ENCODE peak calls at places on chromosome 9, in five cellular contexts. K, S, T, P and J are unnamed samples.
A peak's percentile ranks its signal among the peaks of the same experiment; 100 is the strongest.

GRCh38 chr9:121725008-121725795 is 73.8 kb downstream of the DAB2IP start:
- DNase-seq in T (peak; percentile 89), S (no peak), P (peak; percentile 84), K (peak; percentile 90), J (peak; percentile 98)

GRCh38 chr9:117546894-117547293 is 132.0 kb upstream of the ASTN2 start:
- DNase-seq in S (no peak), K (peak; percentile 60), T (no peak), P (no peak), J (no peak)

GRCh38 chr9:20284601-20285289 is 337.6 kb downstream of the MLLT3 start:
- DNase-seq in S (no peak), P (no peak), T (no peak), K (no peak), J (no peak)

GRCh38 chr9:73137286-73137899 is 14.3 kb upstream of the ANXA1 start:
- DNase-seq in P (no peak), T (no peak), S (no peak), K (no peak), J (no peak)

GRCh38 chr9:95459867-95460626 is 56.7 kb downstream of the PTCH1 start:
- DNase-seq in P (no peak), S (no peak), T (no peak), K (no peak), J (no peak)

GRCh38 chr9:2228132-2228531 is 213.0 kb downstream of the SMARCA2 start:
- DNase-seq in T (peak; percentile 23), P (peak; percentile 71), S (no peak), K (no peak), J (peak; percentile 25)

GRCh38 chr9:14909631-14910177 is 524 bp downstream of the FREM1 start:
- DNase-seq in K (no peak), S (no peak), T (no peak), P (no peak), J (no peak)

GRCh38 chr9:98774746-98775145 is 21.6 kb downstream of the ANKS6 start:
- DNase-seq in P (no peak), K (no peak), S (no peak), T (no peak), J (no peak)

GRCh38 chr9:93452710-93453046 is 703 bp downstream of the FAM120AOS start:
- DNase-seq in P (no peak), T (peak; percentile 54), K (peak; percentile 40), S (no peak), J (peak; percentile 30)
- H3K4me1 ChIP-seq in P (peaks cover 51% of the 10 kb centered on the region), T (peaks cover 18% of the 10 kb centered on the region), K (peaks cover 59% of the 10 kb centered on the region), S (peaks cover 7% of the 10 kb centered on the region), J (peaks cover 42% of the 10 kb centered on the region)

GRCh38 chr9:89346703-89347102 is 28.4 kb downstream of the SECISBP2 start:
- DNase-seq in K (no peak), T (no peak), S (no peak), P (no peak), J (no peak)
- H3K36me3 ChIP-seq in K (peaks cover 100% of the 10 kb centered on the region), T (no peaks in the 10 kb centered on the region), S (peaks cover 6% of the 10 kb centered on the region), P (peaks cover 97% of the 10 kb centered on the region), J (peaks cover 100% of the 10 kb centered on the region)

GRCh38 chr9:119811030-119811429 is 441.8 kb upstream of the BRINP1 start:
- DNase-seq in T (no peak), K (no peak), P (no peak), S (no peak), J (no peak)
- TF ChIP-seq CTCF in T (no peak), K (no peak), P (no peak), S (no peak), J (no peak)

GRCh38 chr9:133237271-133237731 is 28.3 kb upstream of the OBP2B start:
- DNase-seq in S (no peak), T (peak; percentile 57), P (no peak), K (peak; percentile 8), J (peak; percentile 53)

GRCh38 chr9:133236291-133237071 is 27.4 kb upstream of the OBP2B start:
- DNase-seq in P (no peak), K (no peak), T (peak; percentile 20), S (no peak), J (no peak)

GRCh38 chr9:133235549-133236222 is 26.6 kb upstream of the OBP2B start:
- DNase-seq in T (peak; percentile 4), P (no peak), K (no peak), S (no peak), J (no peak)

GRCh38 chr9:133233681-133234432 is 24.8 kb upstream of the OBP2B start:
- DNase-seq in P (no peak), T (peak; percentile 11), S (no peak), K (no peak), J (no peak)

DNA sequence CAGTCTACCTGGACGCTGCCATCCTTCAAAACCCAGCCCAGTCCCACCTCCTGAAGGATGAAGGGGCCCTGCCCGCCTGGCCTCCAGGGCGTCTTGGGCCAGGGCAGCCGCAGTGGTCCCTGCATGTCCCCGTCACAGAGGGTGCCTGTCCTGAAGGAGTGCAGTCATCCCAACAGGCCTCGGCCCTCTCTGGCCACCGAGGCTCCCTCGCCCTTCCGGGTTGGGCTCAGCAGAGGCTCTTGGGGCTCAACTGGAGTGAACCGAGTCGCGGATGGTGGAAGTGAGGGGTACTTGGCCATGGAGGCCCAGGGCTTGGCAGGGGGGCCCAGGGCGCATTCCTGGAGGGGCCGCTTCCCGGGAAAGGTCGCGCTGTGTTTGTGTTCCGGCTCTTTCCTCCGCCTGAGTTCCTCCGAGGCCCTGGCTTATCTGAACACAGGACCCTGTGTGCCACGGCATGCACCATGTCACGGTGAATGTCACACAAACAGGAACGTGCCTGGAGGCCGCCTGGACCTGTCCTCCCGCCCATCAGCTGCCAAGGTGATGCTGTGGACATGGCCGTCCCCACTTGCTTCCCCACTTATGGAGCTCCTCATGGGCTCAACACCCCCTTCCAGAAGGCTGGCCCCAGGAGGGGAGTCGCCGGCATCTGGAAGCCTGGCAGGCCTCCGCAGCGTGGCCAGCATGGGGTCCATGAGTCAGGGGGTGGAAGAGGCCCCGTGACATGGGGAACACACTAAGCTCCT is 25.7 kb upstream of the OBP2B start:
- DNase-seq in K (no peak), S (no peak), P (no peak), T (peak; percentile 4), J (no peak)
- H3K4me1 ChIP-seq in K (peaks cover 21% of the 10 kb centered on the region), S (no peaks in the 10 kb centered on the region), P (peaks cover 19% of the 10 kb centered on the region), T (peaks cover 18% of the 10 kb centered on the region), J (peaks cover 3% of the 10 kb centered on the region)

GRCh38 chr9:124344291-124345050 is 70.8 kb downstream of the PSMB7 start:
- DNase-seq in T (no peak), S (no peak), K (no peak), P (peak; percentile 47), J (no peak)
- H3K36me3 ChIP-seq in T (no peaks in the 10 kb centered on the region), S (peaks cover under 1% of the 10 kb centered on the region), K (peaks cover 88% of the 10 kb centered on the region), P (peaks cover 60% of the 10 kb centered on the region), J (peaks cover 6% of the 10 kb centered on the region)

GRCh38 chr9:106111039-106111740 is 416.8 kb downstream of the TMEM38B start:
- DNase-seq in T (no peak), K (no peak), P (no peak), S (no peak), J (no peak)
- TF ChIP-seq CTCF in T (no peak), K (no peak), P (no peak), S (no peak), J (no peak)

DNA sequence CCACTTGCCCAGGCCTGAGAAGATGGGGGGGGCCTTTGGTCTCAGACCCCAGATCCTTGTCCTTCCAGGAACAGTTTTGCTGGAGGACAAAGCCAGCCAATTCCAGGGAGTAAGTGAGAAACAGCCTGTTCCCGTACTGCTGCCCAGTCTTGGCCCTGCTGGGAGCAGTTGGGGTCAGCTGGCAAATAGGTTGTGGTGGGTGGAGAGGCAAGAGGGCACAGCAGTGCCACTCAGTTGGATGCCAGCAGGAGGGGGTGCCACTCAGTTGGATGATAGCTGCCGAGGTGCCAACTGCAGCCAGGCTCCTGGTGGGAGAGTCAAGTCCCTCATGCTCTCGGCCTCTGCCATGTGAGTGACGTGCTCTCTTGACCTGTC is 136.9 kb downstream of the RGS3 start:
- DNase-seq in S (no peak), K (no peak), P (no peak), T (no peak), J (peak; percentile 47)
- H3K4me1 ChIP-seq in S (no peaks in the 10 kb centered on the region), K (peaks cover 52% of the 10 kb centered on the region), P (peaks cover 59% of the 10 kb centered on the region), T (peaks cover 20% of the 10 kb centered on the region), J (peaks cover 77% of the 10 kb centered on the region)